ENCODE peak calls at places on chromosomes 4 and X, in four cellular contexts. A is cardiac muscle cell, V is left ventricle myocardium inferior, I is kidney. P is an unnamed sample. For H3K36me3 and H3K4me1, the result is how much of the 10 kb centered on the place peaks cover.

GRCh38 chr4:40550900-40551546 is 78.6 kb downstream of the RBM47 start:
- DNase-seq in I (no peak), V (no peak), A (peak), P (no peak)

GRCh38 chr4:80182237-80182866 is 15.0 kb upstream of the PRDM8 start:
- DNase-seq in I (no peak), V (no peak), A (no peak), P (no peak)

GRCh38 chrX:109812236-109812635 is 79.2 kb upstream of the ACSL4 start:
- DNase-seq in I (no peak), A (peak), V (no peak), P (no peak)

GRCh38 chrX:103215768-103216085 is 819 bp downstream of the BEX4 start:
- DNase-seq in A (no peak), V (no peak), I (no peak), P (no peak)

GRCh38 chr4:23268072-23268771 is 575.5 kb downstream of the GBA3 start:
- DNase-seq in V (no peak), I (no peak), A (no peak), P (no peak)

GRCh38 chr4:169440446-169440845 is 169.7 kb upstream of the SH3RF1 start:
- DNase-seq in I (peak), A (no peak), V (no peak), P (no peak)

GRCh38 chr4:8560265-8561047 is 19.7 kb upstream of the GPR78 start:
- DNase-seq in I (peak), A (no peak), V (no peak), P (no peak)

GRCh38 chrX:38578152-38578551 is 16.8 kb downstream of the TSPAN7 start:
- DNase-seq in A (no peak), I (no peak), V (no peak), P (no peak)

GRCh38 chrX:140206657-140207056 is 241.3 kb upstream of the CXorf66 start:
- DNase-seq in I (no peak), A (no peak), V (no peak), P (no peak)

GRCh38 chr4:140995058-140995457 is 138.2 kb downstream of the RNF150 start:
- DNase-seq in V (peak), A (no peak), I (no peak), P (no peak)

GRCh38 chr4:81827568-81828202 is 356.0 kb upstream of the RASGEF1B start:
- DNase-seq in A (no peak), I (no peak), V (no peak), P (no peak)

GRCh38 chrX:42615161-42615563 is 162.8 kb downstream of the PPP1R2C start:
- DNase-seq in I (no peak), V (no peak), A (no peak), P (no peak)

GRCh38 chr4:113411496-113411938 is 350.0 kb downstream of the CAMK2D start:
- DNase-seq in A (no peak), V (no peak), I (no peak), P (no peak)

GRCh38 chr4:85938062-85938461 is 421.8 kb downstream of the MAPK10 start:
- DNase-seq in V (no peak), A (no peak), I (no peak), P (no peak)

GRCh38 chr4:176438401-176438800 is 118.6 kb downstream of the SPCS3 start:
- DNase-seq in I (no peak), A (no peak), V (no peak), P (no peak)

GRCh38 chrX:71652405-71652804 is 14.9 kb upstream of the LOC101059915 start:
- DNase-seq in V (no peak), A (peak), I (no peak), P (no peak)

GRCh38 chrX:49876750-49877149 is 2.5 kb upstream of the USP27X start:
- DNase-seq in V (no peak), A (peak), I (no peak), P (no peak)

GRCh38 chr4:166198041-166198440 is 325.0 kb downstream of the TLL1 start:
- DNase-seq in A (no peak), V (no peak), I (no peak), P (no peak)

GRCh38 chr4:141389649-141390048 is 169.0 kb downstream of the ZNF330 start:
- DNase-seq in A (no peak), I (no peak), V (no peak), P (no peak)

GRCh38 chrX:40009462-40009851 is 88.3 kb downstream of the BCOR start:
- DNase-seq in V (peak), A (peak), I (no peak), P (no peak)

GRCh38 chr4:179843370-179843769 is 2399.8 kb upstream of the TENM3 start:
- DNase-seq in A (no peak), V (no peak), I (no peak), P (no peak)

GRCh38 chr4:180310616-180311015 is 1932.6 kb upstream of the TENM3 start:
- DNase-seq in A (no peak), I (no peak), V (no peak), P (no peak)

GRCh38 chrX:23938690-23939089 is 30.9 kb downstream of the CXorf58 start:
- DNase-seq in A (no peak), V (no peak), I (no peak), P (no peak)

GRCh38 chrX:16177260-16177659 is 10.0 kb downstream of the MAGEB17 start:
- DNase-seq in I (no peak), V (no peak), A (no peak), P (no peak)

GRCh38 chr4:35548921-35549320 is 695.4 kb downstream of the ARAP2 start:
- DNase-seq in V (no peak), I (no peak), A (no peak), P (no peak)

GRCh38 chrX:86014421-86014820 is 32.9 kb downstream of the CHM start:
- DNase-seq in V (no peak), A (no peak), I (no peak), P (no peak)

GRCh38 chr4:169008478-169008877 is 1.6 kb downstream of the CBR4 start:
- DNase-seq in I (no peak), A (no peak), V (no peak), P (no peak)

GRCh38 chrX:21993265-21993664 is 38.9 kb upstream of the PHEX start:
- DNase-seq in I (peak), V (peak), A (no peak), P (peak)

GRCh38 chr4:46450556-46450955 is 60.6 kb upstream of the GABRA2 start:
- DNase-seq in I (no peak), A (no peak), V (no peak), P (no peak)

GRCh38 chr4:137956256-137956655 is 285.9 kb downstream of the SLC7A11 start:
- DNase-seq in I (no peak), V (no peak), A (no peak), P (no peak)

GRCh38 chrX:119004920-119005524 is 30.6 kb downstream of the LONRF3 start:
- DNase-seq in A (peak), I (peak), V (peak), P (peak)

GRCh38 chr4:5619913-5620625 is 88.3 kb downstream of the EVC2 start:
- DNase-seq in I (no peak), A (no peak), V (no peak), P (no peak)
- H3K36me3 ChIP-seq in I (under half), A (under half), V (under half), P (half or more)

DNA sequence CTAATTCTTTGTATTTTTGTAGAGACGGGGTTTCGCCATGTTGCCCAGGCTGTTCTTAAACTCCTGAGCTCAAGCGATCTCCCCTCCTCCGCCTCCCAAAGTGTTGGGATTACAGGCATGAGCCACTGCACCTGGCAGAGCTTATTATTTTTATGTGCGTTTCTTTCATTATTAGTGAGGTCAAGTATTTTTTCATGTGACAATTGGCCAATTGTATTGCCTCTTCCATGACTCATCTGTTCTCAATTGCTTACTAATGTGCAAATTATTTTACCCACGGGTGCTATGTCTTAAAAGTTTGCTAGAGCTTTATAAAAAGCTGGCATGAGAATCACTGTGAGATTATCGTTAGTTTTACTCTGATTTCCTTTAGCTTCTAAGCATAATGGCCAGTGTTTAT is 13.0 kb upstream of the ARX start:
- DNase-seq in I (no peak), A (no peak), V (no peak), P (no peak)
- H3K4me3 ChIP-seq in I (no peak), A (no peak), V (no peak), P (no peak)

DNA sequence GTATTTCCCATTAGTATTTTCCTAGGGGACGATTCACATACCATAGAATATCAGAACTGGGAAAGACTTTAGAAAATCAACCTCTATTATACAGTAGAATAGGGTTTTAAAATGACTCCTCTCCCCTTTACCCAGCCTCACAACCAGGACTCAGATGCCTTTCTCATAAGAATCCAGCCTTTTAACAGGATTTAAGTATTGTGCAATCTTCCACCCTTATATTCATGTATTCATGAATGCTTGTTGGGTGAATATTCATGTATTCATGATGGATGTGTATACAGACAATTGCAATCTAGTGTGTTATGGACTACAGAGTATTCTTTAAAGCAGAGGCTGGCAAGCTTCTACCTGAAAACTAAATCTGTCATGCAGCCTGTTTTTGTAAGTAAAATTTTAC is 664.1 kb upstream of the CPEB2 start:
- DNase-seq in I (no peak), V (no peak), A (no peak), P (no peak)
- H3K4me1 ChIP-seq in I (under half), V (under half), A (under half), P (under half)

GRCh38 chr4:158858410-158859189 is 89.8 kb downstream of the FNIP2 start:
- DNase-seq in V (no peak), I (no peak), A (no peak), P (no peak)
- H3K36me3 ChIP-seq in V (half or more), I (half or more), A (under half), P (half or more)

GRCh38 chr4:184548321-184548650 is 73.9 kb upstream of the IRF2 start:
- DNase-seq in A (no peak), I (no peak), V (no peak), P (no peak)
- H3K4me3 ChIP-seq in A (no peak), I (peak), V (peak), P (peak)

DNA sequence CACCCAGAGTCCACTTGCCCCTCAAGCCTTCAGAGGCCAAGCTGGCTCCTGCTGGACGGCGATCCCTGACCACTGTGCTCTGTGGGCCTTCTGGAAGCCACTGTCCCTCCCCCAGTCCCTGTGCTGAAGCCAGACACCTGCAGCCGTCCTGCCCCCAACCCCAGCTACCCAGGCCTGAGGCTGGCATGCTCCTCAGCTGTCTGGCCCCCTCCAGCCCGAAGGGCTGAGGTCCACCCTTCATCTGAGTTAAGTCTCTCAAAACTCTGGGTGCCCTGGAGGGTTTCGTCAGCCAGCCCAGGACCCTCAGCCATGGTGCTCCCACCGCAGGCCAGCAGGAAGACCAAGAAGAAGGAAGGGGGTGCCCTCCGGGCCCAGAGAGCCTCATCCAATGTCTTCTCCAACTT is 4.0 kb downstream of the MYL5 start:
- DNase-seq in A (no peak), V (no peak), I (no peak), P (no peak)
- H3K4me1 ChIP-seq in A (under half), V (under half), I (under half), P (under half)

DNA sequence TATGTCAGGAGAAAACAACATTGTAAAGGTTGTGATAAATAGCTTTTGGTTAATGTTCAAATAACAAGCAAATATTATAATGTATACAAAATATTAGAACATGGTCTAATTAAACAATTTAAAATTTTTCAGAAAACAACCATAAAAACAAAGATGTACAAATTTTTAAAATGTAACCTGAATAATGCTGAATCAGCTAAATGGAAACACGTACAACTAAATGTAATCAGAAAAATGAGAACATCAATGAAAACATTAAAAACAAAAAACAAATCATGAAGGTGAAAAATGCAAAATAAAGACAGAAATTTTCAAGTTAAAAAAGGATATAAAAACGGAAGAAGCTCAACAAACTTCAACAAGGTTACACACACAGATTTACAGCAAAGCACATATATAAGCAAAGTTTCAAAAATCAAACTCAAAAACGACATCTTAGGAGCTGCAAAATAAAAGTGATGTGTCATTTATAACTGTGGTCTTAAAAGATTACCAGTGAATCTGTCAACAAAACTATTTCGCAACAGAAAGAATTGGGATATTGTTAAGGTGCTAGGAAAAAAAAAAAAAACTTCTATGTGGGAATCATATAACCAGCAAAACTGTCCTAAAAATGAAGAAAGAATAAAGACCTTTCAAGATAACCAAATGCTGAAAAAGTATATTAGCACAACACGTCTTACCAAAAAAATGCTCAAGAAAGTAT is 31.8 kb downstream of the ZNF732 start:
- DNase-seq in A (no peak), V (no peak), I (no peak), P (no peak)
- H3K36me3 ChIP-seq in A (under half), V (half or more), I (under half), P (under half)

GRCh38 chrX:47422444-47422843 is 52.1 kb downstream of the ZNF157 start:
- DNase-seq in A (no peak), V (no peak), I (no peak), P (no peak)
- H3K4me3 ChIP-seq in A (no peak), V (no peak), I (no peak), P (no peak)

P was measured in lower lobe of right lung.